ENCODE peak calls at places on chromosome 13, in four cellular contexts. One of them, this sample, is unnamed.

GRCh38 chr13:58592052-58592451 is 960.5 kb downstream of the PCDH17 start:
- DNase-seq in WTC11: no peak
- DNase-seq in CD4-positive, alpha-beta T cell: no peak
- DNase-seq in AG10803: no peak
- DNase-seq in this sample: no peak

GRCh38 chr13:102233566-102234208 is 168.2 kb downstream of the FGF14 start:
- DNase-seq in WTC11: no peak
- DNase-seq in CD4-positive, alpha-beta T cell: no peak
- DNase-seq in AG10803: no peak
- DNase-seq in this sample: no peak

GRCh38 chr13:110634558-110634957 is 19.2 kb downstream of the NAXD start:
- DNase-seq in WTC11: no peak
- DNase-seq in CD4-positive, alpha-beta T cell: no peak
- DNase-seq in AG10803: peak
- DNase-seq in this sample: no peak

GRCh38 chr13:26469602-26470001 is 87.9 kb upstream of the WASF3 start:
- DNase-seq in WTC11: no peak
- DNase-seq in CD4-positive, alpha-beta T cell: no peak
- DNase-seq in AG10803: no peak
- DNase-seq in this sample: no peak

GRCh38 chr13:21033866-21034601 is 27.4 kb downstream of the LATS2 start:
- DNase-seq in WTC11: no peak
- DNase-seq in CD4-positive, alpha-beta T cell: no peak
- DNase-seq in AG10803: peak
- DNase-seq in this sample: no peak

GRCh38 chr13:40697711-40698110 is 31.3 kb upstream of the FOXO1 start:
- DNase-seq in WTC11: no peak
- DNase-seq in CD4-positive, alpha-beta T cell: no peak
- DNase-seq in AG10803: no peak
- DNase-seq in this sample: no peak

GRCh38 chr13:23378009-23378632 is 55.4 kb downstream of the SACS start:
- DNase-seq in WTC11: no peak
- DNase-seq in CD4-positive, alpha-beta T cell: no peak
- DNase-seq in AG10803: peak
- DNase-seq in this sample: no peak

GRCh38 chr13:99414048-99414995 is 87.0 kb upstream of the TM9SF2 start:
- DNase-seq in WTC11: no peak
- DNase-seq in CD4-positive, alpha-beta T cell: peak
- DNase-seq in AG10803: no peak
- DNase-seq in this sample: no peak

GRCh38 chr13:63198076-63198475 is 1782.4 kb upstream of the PCDH20 start:
- DNase-seq in WTC11: no peak
- DNase-seq in CD4-positive, alpha-beta T cell: no peak
- DNase-seq in AG10803: peak
- DNase-seq in this sample: no peak

GRCh38 chr13:28753208-28753892 is 34.6 kb upstream of the SLC46A3 start:
- DNase-seq in WTC11: peak
- DNase-seq in CD4-positive, alpha-beta T cell: no peak
- DNase-seq in AG10803: peak
- DNase-seq in this sample: no peak

GRCh38 chr13:74246398-74246975 is 112.3 kb upstream of the KLF12 start:
- DNase-seq in WTC11: no peak
- DNase-seq in CD4-positive, alpha-beta T cell: no peak
- DNase-seq in AG10803: no peak
- DNase-seq in this sample: no peak

GRCh38 chr13:108214511-108215383 is 589 bp downstream of the LIG4 start:
- DNase-seq in WTC11: peak
- DNase-seq in CD4-positive, alpha-beta T cell: no peak
- DNase-seq in AG10803: no peak
- DNase-seq in this sample: peak

GRCh38 chr13:32021785-32022184 is 9.8 kb upstream of the FRY start:
- DNase-seq in WTC11: no peak
- DNase-seq in CD4-positive, alpha-beta T cell: no peak
- DNase-seq in AG10803: peak
- DNase-seq in this sample: no peak

GRCh38 chr13:82458169-82458568 is 1424.1 kb downstream of the SLITRK1 start:
- DNase-seq in WTC11: no peak
- DNase-seq in CD4-positive, alpha-beta T cell: no peak
- DNase-seq in AG10803: no peak
- DNase-seq in this sample: no peak

GRCh38 chr13:111339366-111340143 is 19.1 kb downstream of the TEX29 start:
- DNase-seq in WTC11: no peak
- DNase-seq in CD4-positive, alpha-beta T cell: no peak
- DNase-seq in AG10803: no peak
- DNase-seq in this sample: no peak

GRCh38 chr13:50015263-50015662 is at the start of gene KCNRG:
- DNase-seq in WTC11: no peak
- DNase-seq in CD4-positive, alpha-beta T cell: no peak
- DNase-seq in AG10803: peak
- DNase-seq in this sample: no peak

GRCh38 chr13:41700790-41701310 is 243.5 kb downstream of the RGCC start:
- DNase-seq in WTC11: no peak
- DNase-seq in CD4-positive, alpha-beta T cell: no peak
- DNase-seq in AG10803: peak
- DNase-seq in this sample: no peak

GRCh38 chr13:100954430-100955361 is 280.1 kb upstream of the TMTC4 start:
- DNase-seq in WTC11: no peak
- DNase-seq in CD4-positive, alpha-beta T cell: no peak
- DNase-seq in AG10803: no peak
- DNase-seq in this sample: no peak

GRCh38 chr13:24251525-24251924 is 57.9 kb upstream of the C1QTNF9 start:
- DNase-seq in WTC11: no peak
- DNase-seq in CD4-positive, alpha-beta T cell: peak
- DNase-seq in AG10803: no peak
- DNase-seq in this sample: no peak

GRCh38 chr13:32246468-32246867 is 68.7 kb downstream of the ZAR1L start:
- DNase-seq in WTC11: peak
- DNase-seq in CD4-positive, alpha-beta T cell: no peak
- DNase-seq in AG10803: peak
- DNase-seq in this sample: peak

GRCh38 chr13:40394304-40394983 is 272.0 kb downstream of the FOXO1 start:
- DNase-seq in WTC11: no peak
- DNase-seq in CD4-positive, alpha-beta T cell: no peak
- DNase-seq in AG10803: no peak
- DNase-seq in this sample: no peak

GRCh38 chr13:50989476-50989875 is 79.9 kb downstream of the RNASEH2B start:
- DNase-seq in WTC11: no peak
- DNase-seq in CD4-positive, alpha-beta T cell: no peak
- DNase-seq in AG10803: no peak
- DNase-seq in this sample: no peak

GRCh38 chr13:48504606-48505369 is 28.1 kb downstream of the RCBTB2 start:
- DNase-seq in WTC11: no peak
- DNase-seq in CD4-positive, alpha-beta T cell: no peak
- DNase-seq in AG10803: no peak
- DNase-seq in this sample: no peak
- TF ChIP-seq CTCF in WTC11: no peak
- TF ChIP-seq CTCF in CD4-positive, alpha-beta T cell: no peak
- TF ChIP-seq CTCF in AG10803: no peak
- TF ChIP-seq CTCF in this sample: no peak

GRCh38 chr13:97810152-97810551 is 143.3 kb upstream of the IPO5 start:
- DNase-seq in WTC11: no peak
- DNase-seq in CD4-positive, alpha-beta T cell: no peak
- DNase-seq in AG10803: peak
- DNase-seq in this sample: no peak
- TF ChIP-seq CTCF in WTC11: no peak
- TF ChIP-seq CTCF in CD4-positive, alpha-beta T cell: no peak
- TF ChIP-seq CTCF in AG10803: peak
- TF ChIP-seq CTCF in this sample: peak

GRCh38 chr13:44967656-44968451 is 21.4 kb downstream of the NUFIP1 start:
- DNase-seq in WTC11: no peak
- DNase-seq in CD4-positive, alpha-beta T cell: no peak
- DNase-seq in AG10803: peak
- DNase-seq in this sample: no peak
- TF ChIP-seq CTCF in WTC11: no peak
- TF ChIP-seq CTCF in CD4-positive, alpha-beta T cell: no peak
- TF ChIP-seq CTCF in AG10803: peak
- TF ChIP-seq CTCF in this sample: no peak

DNA sequence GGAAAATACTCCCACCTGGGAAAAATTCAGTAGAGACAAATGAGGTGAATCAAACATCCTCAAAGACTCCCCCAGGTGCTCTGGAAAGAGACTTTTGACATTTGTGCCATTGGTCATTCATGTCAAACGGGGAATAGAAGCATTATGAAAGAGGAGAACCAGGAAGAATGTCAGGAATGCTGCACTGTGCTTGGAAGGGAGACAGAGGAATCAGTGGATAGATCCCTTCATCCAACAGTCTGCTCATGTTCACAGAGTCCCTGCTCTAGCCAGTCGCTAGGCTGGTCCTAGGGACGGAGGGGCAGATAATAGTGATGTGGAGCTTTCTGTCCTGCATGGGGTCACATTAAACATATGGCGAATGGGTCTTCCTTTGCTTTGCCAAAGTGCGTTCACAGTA is 384.4 kb downstream of the FGF9 start:
- DNase-seq in WTC11: no peak
- DNase-seq in CD4-positive, alpha-beta T cell: no peak
- DNase-seq in AG10803: no peak
- DNase-seq in this sample: no peak
- TF ChIP-seq CTCF in WTC11: no peak
- TF ChIP-seq CTCF in CD4-positive, alpha-beta T cell: no peak
- TF ChIP-seq CTCF in AG10803: no peak
- TF ChIP-seq CTCF in this sample: no peak

GRCh38 chr13:30158774-30159445 is 148.4 kb downstream of the KATNAL1 start:
- DNase-seq in WTC11: no peak
- DNase-seq in CD4-positive, alpha-beta T cell: no peak
- DNase-seq in AG10803: peak
- DNase-seq in this sample: no peak
- TF ChIP-seq CTCF in WTC11: no peak
- TF ChIP-seq CTCF in CD4-positive, alpha-beta T cell: peak
- TF ChIP-seq CTCF in AG10803: peak
- TF ChIP-seq CTCF in this sample: no peak

GRCh38 chr13:54445453-54445852 is 1416.8 kb downstream of the OLFM4 start:
- DNase-seq in WTC11: no peak
- DNase-seq in CD4-positive, alpha-beta T cell: no peak
- DNase-seq in AG10803: no peak
- DNase-seq in this sample: no peak
- TF ChIP-seq CTCF in WTC11: no peak
- TF ChIP-seq CTCF in CD4-positive, alpha-beta T cell: no peak
- TF ChIP-seq CTCF in AG10803: no peak
- TF ChIP-seq CTCF in this sample: no peak

GRCh38 chr13:94112731-94113130 is 366.8 kb downstream of the DCT start:
- DNase-seq in WTC11: no peak
- DNase-seq in CD4-positive, alpha-beta T cell: no peak
- DNase-seq in AG10803: no peak
- DNase-seq in this sample: no peak
- TF ChIP-seq CTCF in WTC11: no peak
- TF ChIP-seq CTCF in CD4-positive, alpha-beta T cell: no peak
- TF ChIP-seq CTCF in AG10803: no peak
- TF ChIP-seq CTCF in this sample: no peak